ENCODE peak calls at places on chromosomes 2 and 18, in six cellular contexts. E, L, P, Z, G and W are unnamed samples.

GRCh38 chr18:8805552-8805951 is 100.2 kb downstream of the MTCL1 start:
- DNase-seq in G (no peak), L (no peak), Z (no peak), E (no peak), P (no peak), W (no peak)

GRCh38 chr2:225030893-225031292 is 11.4 kb downstream of the DOCK10 start:
- DNase-seq in L (no peak), P (no peak), E (no peak), G (no peak), Z (no peak), W (no peak)

GRCh38 chr2:32952759-32953476 is 6.2 kb downstream of the LTBP1 start:
- DNase-seq in P (no peak), L (no peak), G (no peak), Z (no peak), E (no peak), W (no peak)

GRCh38 chr2:57434952-57435351 is 611.7 kb upstream of the VRK2 start:
- DNase-seq in E (no peak), P (no peak), L (no peak), Z (no peak), G (no peak), W (no peak)

GRCh38 chr18:47658498-47658897 is 272.0 kb downstream of the SMAD2 start:
- DNase-seq in P (no peak), Z (no peak), L (no peak), E (no peak), G (no peak), W (no peak)

GRCh38 chr18:78670778-78671405 is 308.7 kb upstream of the SALL3 start:
- DNase-seq in Z (no peak), G (no peak), L (no peak), P (no peak), E (no peak), W (no peak)

GRCh38 chr18:9890191-9890590 is 4.4 kb downstream of the TXNDC2 start:
- DNase-seq in G (no peak), P (peak; percentile 51), E (no peak), L (no peak), Z (no peak), W (no peak)

GRCh38 chr18:48345596-48345995 is 63.6 kb downstream of the ZBTB7C start:
- DNase-seq in P (peak; percentile 6), E (no peak), Z (no peak), L (no peak), G (no peak), W (no peak)

GRCh38 chr2:236585966-236586365 is 16.3 kb downstream of the ACKR3 start:
- DNase-seq in E (no peak), P (no peak), G (no peak), L (no peak), Z (no peak), W (no peak)

GRCh38 chr2:177474904-177475474 is 82.4 kb downstream of the AGPS start:
- DNase-seq in Z (no peak), E (peak; percentile 82), P (peak; percentile 51), L (no peak), G (no peak), W (no peak)

GRCh38 chr18:79393626-79394401 is 1.9 kb upstream of the NFATC1 start:
- DNase-seq in L (peak; percentile 76), G (peak; percentile 96), P (peak; percentile 88), Z (peak; percentile 93), E (peak; percentile 68), W (no peak)

GRCh38 chr2:241458687-241459086 is 49.7 kb downstream of the STK25 start:
- DNase-seq in E (no peak), G (no peak), P (no peak), L (no peak), Z (no peak), W (no peak)

GRCh38 chr2:182366625-182367024 is 60.2 kb downstream of the PDE1A start:
- DNase-seq in L (no peak), E (peak; percentile 36), Z (no peak), G (no peak), P (peak; percentile 94), W (no peak)

GRCh38 chr2:120825370-120826259 is 89.9 kb downstream of the GLI2 start:
- DNase-seq in L (no peak), G (peak; percentile 65), P (peak; percentile 93), Z (peak; percentile 63), E (peak; percentile 56), W (no peak)

GRCh38 chr18:44198296-44199284 is 482.1 kb upstream of the SETBP1 start:
- DNase-seq in P (no peak), G (no peak), Z (no peak), L (no peak), E (no peak), W (no peak)

GRCh38 chr2:12034303-12034861 is 287.9 kb downstream of the LPIN1 start:
- DNase-seq in E (no peak), L (no peak), Z (no peak), G (no peak), P (no peak), W (peak; percentile 20)

DNA sequence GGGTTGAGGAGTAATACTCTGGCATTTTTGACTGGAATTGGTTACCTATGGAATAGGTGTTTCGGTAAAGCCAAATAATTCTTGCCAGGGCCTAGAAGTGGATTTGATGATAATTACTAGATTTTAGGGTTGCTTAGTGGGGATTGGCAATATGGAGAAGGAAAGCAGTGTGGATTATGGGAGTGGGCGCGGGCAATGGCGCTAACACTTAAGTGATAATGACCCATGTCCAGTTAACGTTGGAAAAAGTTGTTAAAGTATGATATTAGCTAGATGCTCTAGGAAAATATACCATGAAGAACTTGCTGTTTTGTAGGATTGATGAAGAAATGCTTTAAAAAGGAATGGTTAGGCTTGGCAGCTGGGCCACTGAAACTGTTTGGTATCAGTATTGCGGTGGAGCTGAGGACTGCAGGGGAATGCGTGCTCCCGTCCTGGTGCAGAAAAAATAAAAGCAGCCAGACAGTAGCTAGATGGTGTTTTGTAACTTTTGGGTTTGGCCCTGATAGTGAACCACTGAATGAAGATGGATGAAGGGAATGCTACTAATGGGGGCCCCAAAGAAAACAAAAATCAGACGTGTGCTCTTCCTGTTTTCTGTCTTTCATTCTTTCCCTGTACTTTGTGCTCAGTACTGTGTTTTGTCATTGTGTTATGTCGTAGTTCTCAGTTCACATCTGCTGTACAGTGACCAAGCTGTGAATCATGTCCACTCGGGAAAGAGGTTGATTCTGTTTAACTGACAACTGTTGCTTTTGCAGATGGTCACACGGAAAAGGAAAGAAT is 937 bp downstream of the INSIG2 start:
- DNase-seq in Z (no peak), L (peak; percentile 37), E (peak; percentile 54), G (no peak), P (peak; percentile 64), W (peak; percentile 42)
- TF ChIP-seq CTCF in Z (peak; percentile 29), L (peak; percentile 36), E (peak; percentile 17), G (no peak), P (peak; percentile 32), W (no peak)

GRCh38 chr2:229869226-229869625 is 52.6 kb downstream of the TRIP12 start:
- DNase-seq in Z (no peak), L (no peak), P (no peak), E (no peak), G (no peak), W (no peak)

GRCh38 chr2:229875549-229875948 is 46.3 kb downstream of the TRIP12 start:
- DNase-seq in L (no peak), G (no peak), E (no peak), P (no peak), Z (no peak), W (no peak)

GRCh38 chr2:229874647-229875046 is 47.2 kb downstream of the TRIP12 start:
- DNase-seq in P (no peak), E (no peak), L (no peak), G (no peak), Z (no peak), W (no peak)

GRCh38 chr2:229870903-229871650 is 50.7 kb downstream of the TRIP12 start:
- DNase-seq in L (no peak), Z (no peak), P (no peak), E (no peak), G (no peak), W (no peak)

GRCh38 chr2:229873123-229873581 is 48.7 kb downstream of the TRIP12 start:
- DNase-seq in P (no peak), E (no peak), Z (no peak), G (no peak), L (no peak), W (no peak)
- H3K4me3 ChIP-seq in P (no peak overlapping the region), E (no peak overlapping the region), Z (no peak overlapping the region), G (no peak overlapping the region), L (no peak overlapping the region), W (no peak overlapping the region)

GRCh38 chr2:133955174-133955573 is 298.7 kb upstream of the MGAT5 start:
- DNase-seq in P (no peak), L (no peak), Z (no peak), E (no peak), G (no peak), W (peak; percentile 28)

GRCh38 chr2:133954636-133955035 is 299.2 kb upstream of the MGAT5 start:
- DNase-seq in G (no peak), E (no peak), Z (no peak), P (no peak), L (no peak), W (no peak)

GRCh38 chr2:133959066-133959465 is 294.8 kb upstream of the MGAT5 start:
- DNase-seq in L (no peak), Z (no peak), P (no peak), E (no peak), G (no peak), W (no peak)

GRCh38 chr2:133956434-133956935 is 297.4 kb upstream of the MGAT5 start:
- DNase-seq in L (no peak), G (no peak), Z (no peak), P (no peak), E (no peak), W (no peak)

DNA sequence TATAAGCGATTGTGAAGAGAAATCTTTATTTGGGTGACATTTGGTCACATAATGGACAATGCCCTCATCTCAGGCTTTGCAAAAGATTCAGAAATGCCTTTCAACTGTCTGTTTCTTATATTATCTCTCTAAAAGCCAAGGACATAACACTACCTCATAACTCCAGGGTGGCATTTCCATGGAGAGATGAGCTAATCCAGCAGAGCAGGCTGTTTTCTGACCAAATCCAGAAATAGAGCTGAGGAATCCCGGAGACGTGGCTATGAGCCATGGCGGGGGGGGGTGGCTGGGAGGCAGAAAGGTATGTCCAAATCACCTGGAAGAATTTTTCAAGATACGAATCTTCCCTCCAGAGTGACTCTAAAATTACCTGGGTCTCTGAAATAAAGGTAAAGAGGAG is 296.1 kb upstream of the MGAT5 start:
- DNase-seq in L (no peak), G (no peak), E (no peak), Z (no peak), P (no peak), W (no peak)
- TF ChIP-seq CTCF in L (no peak), G (no peak), E (no peak), Z (no peak), P (no peak), W (no peak)

DNA sequence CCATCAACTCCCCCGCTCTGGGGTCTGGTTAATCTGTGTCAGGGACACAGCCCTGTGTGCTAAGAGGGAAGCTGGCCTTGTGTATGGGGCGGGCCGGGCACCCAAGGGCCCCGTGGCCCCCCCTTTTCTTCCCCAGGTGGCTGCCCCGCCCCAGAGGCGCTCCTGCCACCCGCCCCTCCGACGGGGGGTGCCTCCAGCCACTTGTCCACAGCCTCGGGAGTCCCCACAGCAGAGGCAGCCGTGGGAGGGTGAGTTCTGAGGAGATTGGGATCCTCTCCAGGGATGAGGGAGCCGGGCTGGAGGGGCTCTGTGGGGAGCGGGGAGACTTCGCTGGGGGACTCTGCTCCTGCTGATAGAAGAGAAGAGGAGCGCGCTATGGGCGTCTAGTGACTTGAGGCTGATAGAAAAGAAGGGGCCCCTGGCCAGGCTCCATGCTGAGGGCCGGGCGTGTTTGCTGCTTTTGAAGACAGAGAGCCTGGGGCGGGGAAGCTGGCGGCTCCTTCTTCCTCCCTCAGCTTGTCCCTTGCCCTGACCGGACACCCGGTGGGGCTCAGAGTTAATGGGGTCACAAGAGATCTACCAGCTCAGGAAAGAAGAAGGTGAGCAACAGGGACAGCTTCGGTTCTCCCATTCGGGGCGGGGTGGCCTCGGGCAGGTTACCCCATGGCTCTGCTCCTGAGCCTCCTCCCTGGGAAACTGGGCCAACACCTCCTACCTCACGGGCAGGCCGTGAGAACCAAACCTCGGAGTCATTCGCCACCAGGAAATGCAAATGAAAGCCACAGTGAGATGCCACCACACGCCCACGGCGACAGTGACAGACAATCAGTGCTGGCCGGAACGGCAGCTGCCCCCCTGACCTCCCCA is 89.4 kb upstream of the TAF1B start:
- DNase-seq in E (no peak), P (no peak), G (no peak), Z (no peak), L (no peak), W (peak; percentile 82)
- H3K4me3 ChIP-seq in E (peak overlapping the region; percentile 37), P (no peak overlapping the region), G (no peak overlapping the region), Z (peak overlapping the region; percentile 8), L (no peak overlapping the region), W (peak overlapping the region; percentile 56)